ENCODE peak calls at places on chromosomes 2 and 18, in six cellular contexts. One of them, this sample, is unnamed.

GRCh38 chr2:239197146-239197545 is 203.7 kb downstream of the HDAC4 start:
- DNase-seq in GM10248: no peak
- DNase-seq in GM12865: no peak
- DNase-seq in CD8-positive, alpha-beta T cell: no peak
- DNase-seq in AG09309: no peak
- DNase-seq in cardiac fibroblast: no peak
- DNase-seq in this sample: no peak

GRCh38 chr2:151860613-151861146 is 32.5 kb upstream of the ARL5A start:
- DNase-seq in GM10248: no peak
- DNase-seq in GM12865: no peak
- DNase-seq in CD8-positive, alpha-beta T cell: no peak
- DNase-seq in AG09309: no peak
- DNase-seq in cardiac fibroblast: no peak
- DNase-seq in this sample: no peak

GRCh38 chr2:108542071-108542470 is 7.8 kb downstream of the LIMS1 start:
- DNase-seq in GM10248: no peak
- DNase-seq in GM12865: no peak
- DNase-seq in CD8-positive, alpha-beta T cell: no peak
- DNase-seq in AG09309: no peak
- DNase-seq in cardiac fibroblast: peak
- DNase-seq in this sample: no peak

GRCh38 chr2:12685956-12686355 is 30.8 kb upstream of the TRIB2 start:
- DNase-seq in GM10248: no peak
- DNase-seq in GM12865: no peak
- DNase-seq in CD8-positive, alpha-beta T cell: no peak
- DNase-seq in AG09309: no peak
- DNase-seq in cardiac fibroblast: no peak
- DNase-seq in this sample: no peak

GRCh38 chr18:46278481-46279465 is 174.6 kb downstream of the HAUS1 start:
- DNase-seq in GM10248: no peak
- DNase-seq in GM12865: no peak
- DNase-seq in CD8-positive, alpha-beta T cell: no peak
- DNase-seq in AG09309: peak
- DNase-seq in cardiac fibroblast: peak
- DNase-seq in this sample: no peak

GRCh38 chr2:128617661-128618060 is 299.0 kb upstream of the HS6ST1 start:
- DNase-seq in GM10248: no peak
- DNase-seq in GM12865: no peak
- DNase-seq in CD8-positive, alpha-beta T cell: no peak
- DNase-seq in AG09309: no peak
- DNase-seq in cardiac fibroblast: no peak
- DNase-seq in this sample: no peak

GRCh38 chr2:100390001-100390940 is 27.2 kb downstream of the CHST10 start:
- DNase-seq in GM10248: no peak
- DNase-seq in GM12865: no peak
- DNase-seq in CD8-positive, alpha-beta T cell: no peak
- DNase-seq in AG09309: no peak
- DNase-seq in cardiac fibroblast: no peak
- DNase-seq in this sample: no peak

GRCh38 chr2:40554665-40555294 is 102.9 kb upstream of the SLC8A1 start:
- DNase-seq in GM10248: peak
- DNase-seq in GM12865: peak
- DNase-seq in CD8-positive, alpha-beta T cell: no peak
- DNase-seq in AG09309: no peak
- DNase-seq in cardiac fibroblast: peak
- DNase-seq in this sample: peak

GRCh38 chr2:7707723-7708122 is 790.5 kb downstream of the RNF144A start:
- DNase-seq in GM10248: no peak
- DNase-seq in GM12865: no peak
- DNase-seq in CD8-positive, alpha-beta T cell: no peak
- DNase-seq in AG09309: no peak
- DNase-seq in cardiac fibroblast: peak
- DNase-seq in this sample: no peak

GRCh38 chr18:46289931-46290330 is 185.7 kb downstream of the HAUS1 start:
- DNase-seq in GM10248: no peak
- DNase-seq in GM12865: no peak
- DNase-seq in CD8-positive, alpha-beta T cell: no peak
- DNase-seq in AG09309: no peak
- DNase-seq in cardiac fibroblast: no peak
- DNase-seq in this sample: no peak

GRCh38 chr18:13137041-13137938 is 81.3 kb upstream of the LDLRAD4 start:
- DNase-seq in GM10248: peak
- DNase-seq in GM12865: peak
- DNase-seq in CD8-positive, alpha-beta T cell: peak
- DNase-seq in AG09309: no peak
- DNase-seq in cardiac fibroblast: peak
- DNase-seq in this sample: peak

DNA sequence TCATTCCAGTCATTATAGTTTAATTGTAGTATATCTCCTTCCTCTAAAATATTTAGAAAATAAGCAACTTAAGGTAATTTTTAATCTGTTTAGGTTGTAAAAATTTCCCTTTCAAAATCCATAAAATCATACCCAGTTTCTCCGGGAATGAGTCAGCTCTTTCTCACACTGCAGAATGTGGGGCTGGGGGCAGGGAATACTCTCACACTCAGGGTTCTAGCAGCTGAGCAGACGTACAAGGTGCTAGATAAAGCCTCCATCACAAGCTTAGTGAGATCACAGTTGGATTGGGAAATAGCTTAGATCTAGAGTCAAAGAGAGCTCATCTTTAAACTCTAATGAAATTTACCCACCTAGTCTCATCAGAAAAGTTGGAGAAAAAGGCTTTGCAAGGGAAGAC is 79.9 kb upstream of the FAM237A start:
- DNase-seq in GM10248: no peak
- DNase-seq in GM12865: no peak
- DNase-seq in CD8-positive, alpha-beta T cell: no peak
- DNase-seq in AG09309: no peak
- DNase-seq in cardiac fibroblast: no peak
- DNase-seq in this sample: no peak
- TF ChIP-seq CTCF in GM10248: no peak
- TF ChIP-seq CTCF in GM12865: no peak
- TF ChIP-seq CTCF in CD8-positive, alpha-beta T cell: no peak
- TF ChIP-seq CTCF in AG09309: no peak
- TF ChIP-seq CTCF in cardiac fibroblast: no peak
- TF ChIP-seq CTCF in this sample: no peak

GRCh38 chr18:24731981-24732380 is 271.5 kb downstream of the HRH4 start:
- DNase-seq in GM10248: no peak
- DNase-seq in GM12865: no peak
- DNase-seq in CD8-positive, alpha-beta T cell: no peak
- DNase-seq in AG09309: no peak
- DNase-seq in cardiac fibroblast: no peak
- DNase-seq in this sample: no peak

GRCh38 chr18:24725644-24726043 is 265.2 kb downstream of the HRH4 start:
- DNase-seq in GM10248: no peak
- DNase-seq in GM12865: no peak
- DNase-seq in CD8-positive, alpha-beta T cell: no peak
- DNase-seq in AG09309: no peak
- DNase-seq in cardiac fibroblast: no peak
- DNase-seq in this sample: no peak

GRCh38 chr18:24731158-24731557 is 270.7 kb downstream of the HRH4 start:
- DNase-seq in GM10248: no peak
- DNase-seq in GM12865: peak
- DNase-seq in CD8-positive, alpha-beta T cell: no peak
- DNase-seq in AG09309: no peak
- DNase-seq in cardiac fibroblast: no peak
- DNase-seq in this sample: no peak

GRCh38 chr18:24726727-24727539 is 266.5 kb downstream of the HRH4 start:
- DNase-seq in GM10248: peak
- DNase-seq in GM12865: peak
- DNase-seq in CD8-positive, alpha-beta T cell: peak
- DNase-seq in AG09309: peak
- DNase-seq in cardiac fibroblast: peak
- DNase-seq in this sample: peak

GRCh38 chr18:24727685-24728084 is 267.2 kb downstream of the HRH4 start:
- DNase-seq in GM10248: no peak
- DNase-seq in GM12865: no peak
- DNase-seq in CD8-positive, alpha-beta T cell: no peak
- DNase-seq in AG09309: no peak
- DNase-seq in cardiac fibroblast: no peak
- DNase-seq in this sample: no peak
- TF ChIP-seq CTCF in GM10248: no peak
- TF ChIP-seq CTCF in GM12865: no peak
- TF ChIP-seq CTCF in CD8-positive, alpha-beta T cell: no peak
- TF ChIP-seq CTCF in AG09309: no peak
- TF ChIP-seq CTCF in cardiac fibroblast: no peak
- TF ChIP-seq CTCF in this sample: no peak

GRCh38 chr18:57959278-57959677 is 84.7 kb upstream of the NEDD4L start:
- DNase-seq in GM10248: peak
- DNase-seq in GM12865: peak
- DNase-seq in CD8-positive, alpha-beta T cell: no peak
- DNase-seq in AG09309: no peak
- DNase-seq in cardiac fibroblast: peak
- DNase-seq in this sample: peak
- TF ChIP-seq CTCF in GM10248: peak
- TF ChIP-seq CTCF in GM12865: peak
- TF ChIP-seq CTCF in CD8-positive, alpha-beta T cell: no peak
- TF ChIP-seq CTCF in AG09309: peak
- TF ChIP-seq CTCF in cardiac fibroblast: peak
- TF ChIP-seq CTCF in this sample: peak

GRCh38 chr2:201257381-201257940 is 2.9 kb upstream of the CASP8 start:
- DNase-seq in GM10248: peak
- DNase-seq in GM12865: peak
- DNase-seq in CD8-positive, alpha-beta T cell: peak
- DNase-seq in AG09309: no peak
- DNase-seq in cardiac fibroblast: no peak
- DNase-seq in this sample: peak
- TF ChIP-seq CTCF in GM10248: no peak
- TF ChIP-seq CTCF in GM12865: no peak
- TF ChIP-seq CTCF in CD8-positive, alpha-beta T cell: no peak
- TF ChIP-seq CTCF in AG09309: no peak
- TF ChIP-seq CTCF in cardiac fibroblast: no peak
- TF ChIP-seq CTCF in this sample: no peak

GRCh38 chr2:182129188-182129707 is 143.6 kb downstream of the PPP1R1C start:
- DNase-seq in GM10248: no peak
- DNase-seq in GM12865: no peak
- DNase-seq in CD8-positive, alpha-beta T cell: no peak
- DNase-seq in AG09309: no peak
- DNase-seq in cardiac fibroblast: no peak
- DNase-seq in this sample: no peak

GRCh38 chr2:182133195-182133891 is 147.7 kb downstream of the PPP1R1C start:
- DNase-seq in GM10248: no peak
- DNase-seq in GM12865: no peak
- DNase-seq in CD8-positive, alpha-beta T cell: no peak
- DNase-seq in AG09309: no peak
- DNase-seq in cardiac fibroblast: peak
- DNase-seq in this sample: no peak

GRCh38 chr2:182134201-182134600 is 148.5 kb downstream of the PPP1R1C start:
- DNase-seq in GM10248: no peak
- DNase-seq in GM12865: no peak
- DNase-seq in CD8-positive, alpha-beta T cell: no peak
- DNase-seq in AG09309: no peak
- DNase-seq in cardiac fibroblast: no peak
- DNase-seq in this sample: no peak

DNA sequence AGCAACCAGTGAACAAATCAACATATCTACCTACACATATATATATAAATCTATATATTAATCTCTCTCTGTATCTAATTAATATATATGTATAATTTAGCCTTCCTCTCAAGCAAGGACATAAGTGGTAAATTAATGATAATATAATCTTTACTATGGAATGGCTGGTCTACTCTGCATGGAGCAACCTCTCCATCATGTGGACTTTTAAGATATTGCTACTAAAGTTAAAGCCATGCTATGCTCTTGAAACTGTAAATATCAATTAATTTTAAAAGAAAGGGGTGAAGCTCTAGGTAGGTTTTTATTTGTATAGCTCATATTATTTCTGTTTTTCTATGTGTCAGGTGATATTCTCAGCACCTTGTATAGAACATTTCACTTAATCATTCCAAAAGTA is 147.0 kb downstream of the PPP1R1C start:
- DNase-seq in GM10248: no peak
- DNase-seq in GM12865: no peak
- DNase-seq in CD8-positive, alpha-beta T cell: no peak
- DNase-seq in AG09309: no peak
- DNase-seq in cardiac fibroblast: peak
- DNase-seq in this sample: no peak
- TF ChIP-seq CTCF in GM10248: no peak
- TF ChIP-seq CTCF in GM12865: no peak
- TF ChIP-seq CTCF in CD8-positive, alpha-beta T cell: no peak
- TF ChIP-seq CTCF in AG09309: peak
- TF ChIP-seq CTCF in cardiac fibroblast: peak
- TF ChIP-seq CTCF in this sample: no peak